ENCODE peak calls at places on chromosomes 1 and 21, in four cellular contexts. W is SK-N-SH, Z is MM.1S, P is GM23338. X is an unnamed sample.

GRCh38 chr1:37692834-37693175 is 489 bp downstream of the CDCA8 start:
- DNase-seq in W (no peak), Z (no peak), P (peak), X (no peak)

GRCh38 chr1:163168053-163168452 is 34.7 kb downstream of the RGS5 start:
- DNase-seq in W (no peak), Z (no peak), P (no peak), X (peak)

GRCh38 chr21:16358021-16358420 is 628.2 kb downstream of the USP25 start:
- DNase-seq in W (no peak), Z (no peak), P (no peak), X (no peak)

GRCh38 chr1:5949074-5949760 is 43.0 kb downstream of the NPHP4 start:
- DNase-seq in W (peak), Z (no peak), P (peak), X (peak)

GRCh38 chr1:187121661-187122060 is 292.9 kb downstream of the PLA2G4A start:
- DNase-seq in W (no peak), Z (no peak), P (no peak), X (no peak)

GRCh38 chr1:55702064-55702463 is 486.9 kb upstream of the USP24 start:
- DNase-seq in W (peak), Z (peak), P (peak), X (peak)

GRCh38 chr1:166947398-166948043 is 27.8 kb downstream of the ILDR2 start:
- DNase-seq in W (peak), Z (no peak), P (peak), X (peak)

GRCh38 chr1:116708255-116708900 is 40.8 kb upstream of the IGSF3 start:
- DNase-seq in W (peak), Z (no peak), P (no peak), X (no peak)

GRCh38 chr1:90925928-90926869 is 95.6 kb downstream of the ZNF644 start:
- DNase-seq in W (no peak), Z (no peak), P (peak), X (peak)

GRCh38 chr21:41758550-41758949 is 8.3 kb downstream of the RIPK4 start:
- DNase-seq in W (no peak), Z (no peak), P (no peak), X (no peak)

GRCh38 chr21:41761211-41762181 is 5.4 kb downstream of the RIPK4 start:
- DNase-seq in W (no peak), Z (no peak), P (peak), X (peak)

GRCh38 chr21:41760411-41760810 is 6.4 kb downstream of the RIPK4 start:
- DNase-seq in W (no peak), Z (no peak), P (no peak), X (no peak)

GRCh38 chr21:41759214-41759840 is 7.5 kb downstream of the RIPK4 start:
- DNase-seq in W (no peak), Z (no peak), P (no peak), X (no peak)

DNA sequence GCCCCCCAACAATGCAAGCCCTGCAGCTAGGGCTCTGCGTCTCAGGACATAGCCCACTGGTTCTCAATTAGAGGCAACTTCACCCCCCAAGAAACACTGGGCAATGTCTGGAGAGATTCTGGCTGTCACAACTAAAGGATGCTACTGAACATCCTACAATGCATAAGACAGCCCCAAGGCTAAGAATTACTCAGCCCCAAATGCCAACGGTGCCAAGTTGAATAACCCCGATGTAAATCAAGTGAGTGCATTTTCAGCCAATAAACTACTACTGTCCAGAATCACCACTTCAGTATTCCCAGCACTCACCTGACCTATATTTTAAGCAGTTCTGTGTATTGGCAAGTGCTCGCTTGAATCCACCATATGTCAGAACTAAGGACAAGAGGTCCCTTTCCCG is 6.9 kb downstream of the RIPK4 start:
- DNase-seq in W (no peak), Z (no peak), P (no peak), X (no peak)
- TF ChIP-seq EZH2phosphoT487 in W (no peak), Z (no peak), P (no peak), X (no peak)

GRCh38 chr1:14924455-14925325 is 228.9 kb upstream of the TMEM51 start:
- DNase-seq in W (peak), Z (peak), P (peak), X (peak)
- TF ChIP-seq CTCF in W (no peak), Z (no peak), P (no peak), X (peak)

GRCh38 chr1:112395261-112395831 is 668 bp upstream of the CTTNBP2NL start:
- DNase-seq in W (no peak), Z (no peak), P (peak), X (no peak)
- TF ChIP-seq EZH2phosphoT487 in W (no peak), Z (no peak), P (no peak), X (no peak)

GRCh38 chr1:110686188-110686587 is 11.4 kb upstream of the KCNA3 start:
- DNase-seq in W (no peak), Z (no peak), P (no peak), X (no peak)
- TF ChIP-seq CTCF in W (no peak), Z (peak), P (peak), X (no peak)